ENCODE peak calls at places on chromosomes 11 and 22, in six cellular contexts. One of them, this sample, is unnamed.

GRCh38 chr11:22466809-22467208 is 128.6 kb downstream of the SLC17A6 start:
- DNase-seq in GM12878: no peak
- DNase-seq in NB4: no peak
- DNase-seq in endothelial cell of umbilical vein: no peak
- DNase-seq in HepG2: no peak
- DNase-seq in K562: no peak
- DNase-seq in this sample: no peak

GRCh38 chr11:112062923-112063322 is 10.9 kb downstream of the PIH1D2 start:
- DNase-seq in endothelial cell of umbilical vein: no peak
- DNase-seq in NB4: no peak
- DNase-seq in K562: no peak
- DNase-seq in GM12878: no peak
- DNase-seq in HepG2: no peak
- DNase-seq in this sample: no peak

GRCh38 chr22:38335077-38335476 is 17.8 kb upstream of the CSNK1E start:
- DNase-seq in GM12878: no peak
- DNase-seq in HepG2: no peak
- DNase-seq in NB4: peak
- DNase-seq in K562: no peak
- DNase-seq in endothelial cell of umbilical vein: no peak
- DNase-seq in this sample: no peak

GRCh38 chr11:128415539-128415938 is 171.8 kb downstream of the ETS1 start:
- DNase-seq in NB4: no peak
- DNase-seq in GM12878: peak
- DNase-seq in HepG2: no peak
- DNase-seq in K562: no peak
- DNase-seq in endothelial cell of umbilical vein: peak
- DNase-seq in this sample: no peak

GRCh38 chr11:124482362-124483147 is 37.1 kb upstream of the OR8B8 start:
- DNase-seq in endothelial cell of umbilical vein: peak
- DNase-seq in K562: no peak
- DNase-seq in NB4: no peak
- DNase-seq in GM12878: no peak
- DNase-seq in HepG2: no peak
- DNase-seq in this sample: no peak

GRCh38 chr22:49659281-49659923 is 168.3 kb downstream of the BRD1 start:
- DNase-seq in NB4: no peak
- DNase-seq in K562: no peak
- DNase-seq in GM12878: no peak
- DNase-seq in endothelial cell of umbilical vein: no peak
- DNase-seq in HepG2: no peak
- DNase-seq in this sample: no peak

GRCh38 chr22:36391648-36392047 is 3.9 kb upstream of the MYH9 start:
- DNase-seq in endothelial cell of umbilical vein: no peak
- DNase-seq in GM12878: no peak
- DNase-seq in K562: no peak
- DNase-seq in NB4: no peak
- DNase-seq in HepG2: no peak
- DNase-seq in this sample: no peak

GRCh38 chr22:37126383-37126782 is 16.9 kb upstream of the TMPRSS6 start:
- DNase-seq in HepG2: peak
- DNase-seq in NB4: no peak
- DNase-seq in GM12878: no peak
- DNase-seq in K562: peak
- DNase-seq in endothelial cell of umbilical vein: no peak
- DNase-seq in this sample: no peak

GRCh38 chr11:82533628-82534353 is 199.9 kb downstream of the FAM181B start:
- DNase-seq in GM12878: no peak
- DNase-seq in NB4: no peak
- DNase-seq in endothelial cell of umbilical vein: no peak
- DNase-seq in K562: no peak
- DNase-seq in HepG2: no peak
- DNase-seq in this sample: no peak

GRCh38 chr11:16909375-16910035 is 104.7 kb downstream of the PLEKHA7 start:
- DNase-seq in NB4: no peak
- DNase-seq in K562: no peak
- DNase-seq in endothelial cell of umbilical vein: no peak
- DNase-seq in GM12878: peak
- DNase-seq in HepG2: no peak
- DNase-seq in this sample: no peak

GRCh38 chr22:43351966-43352345 is 8.8 kb upstream of the SCUBE1 start:
- DNase-seq in NB4: no peak
- DNase-seq in GM12878: no peak
- DNase-seq in HepG2: no peak
- DNase-seq in K562: no peak
- DNase-seq in endothelial cell of umbilical vein: no peak
- DNase-seq in this sample: no peak

GRCh38 chr11:2792376-2793250 is 92.8 kb upstream of the KCNQ1OT1 start:
- DNase-seq in GM12878: no peak
- DNase-seq in NB4: no peak
- DNase-seq in HepG2: no peak
- DNase-seq in K562: no peak
- DNase-seq in endothelial cell of umbilical vein: no peak
- DNase-seq in this sample: no peak

GRCh38 chr22:46349681-46350080 is 14.2 kb downstream of the TRMU start:
- DNase-seq in GM12878: no peak
- DNase-seq in K562: no peak
- DNase-seq in endothelial cell of umbilical vein: no peak
- DNase-seq in NB4: no peak
- DNase-seq in HepG2: no peak
- DNase-seq in this sample: no peak

GRCh38 chr22:32204856-32205722 is at the start of gene RFPL2:
- DNase-seq in GM12878: no peak
- DNase-seq in K562: no peak
- DNase-seq in endothelial cell of umbilical vein: peak
- DNase-seq in NB4: peak
- DNase-seq in HepG2: peak
- DNase-seq in this sample: peak

GRCh38 chr11:45333023-45333422 is 46.9 kb upstream of the SYT13 start:
- DNase-seq in NB4: no peak
- DNase-seq in HepG2: no peak
- DNase-seq in K562: no peak
- DNase-seq in GM12878: no peak
- DNase-seq in endothelial cell of umbilical vein: peak
- DNase-seq in this sample: no peak

GRCh38 chr22:19287076-19287724 is 4.3 kb downstream of the CLTCL1 start:
- DNase-seq in HepG2: no peak
- DNase-seq in NB4: no peak
- DNase-seq in K562: no peak
- DNase-seq in GM12878: no peak
- DNase-seq in endothelial cell of umbilical vein: no peak
- DNase-seq in this sample: no peak

GRCh38 chr22:27416553-27417427 is 384.8 kb downstream of the MN1 start:
- DNase-seq in K562: no peak
- DNase-seq in HepG2: no peak
- DNase-seq in GM12878: no peak
- DNase-seq in endothelial cell of umbilical vein: peak
- DNase-seq in NB4: no peak
- DNase-seq in this sample: no peak

GRCh38 chr22:32574397-32574796 is 99.8 kb downstream of the FBXO7 start:
- DNase-seq in HepG2: peak
- DNase-seq in GM12878: no peak
- DNase-seq in K562: no peak
- DNase-seq in endothelial cell of umbilical vein: no peak
- DNase-seq in NB4: peak
- DNase-seq in this sample: no peak

GRCh38 chr11:11577932-11578331 is 43.9 kb downstream of the GALNT18 start:
- DNase-seq in GM12878: no peak
- DNase-seq in endothelial cell of umbilical vein: no peak
- DNase-seq in HepG2: no peak
- DNase-seq in NB4: no peak
- DNase-seq in K562: no peak
- DNase-seq in this sample: no peak

GRCh38 chr11:110891411-110891810 is 179.2 kb upstream of the ARHGAP20 start:
- DNase-seq in K562: no peak
- DNase-seq in GM12878: no peak
- DNase-seq in endothelial cell of umbilical vein: no peak
- DNase-seq in NB4: no peak
- DNase-seq in HepG2: no peak
- DNase-seq in this sample: no peak

GRCh38 chr22:46149998-46150549 is at the start of gene PPARA:
- DNase-seq in endothelial cell of umbilical vein: peak
- DNase-seq in HepG2: peak
- DNase-seq in GM12878: no peak
- DNase-seq in NB4: peak
- DNase-seq in K562: peak
- DNase-seq in this sample: peak

GRCh38 chr22:36999463-36999862 is 19.8 kb downstream of the TST start:
- DNase-seq in endothelial cell of umbilical vein: no peak
- DNase-seq in GM12878: no peak
- DNase-seq in K562: no peak
- DNase-seq in NB4: no peak
- DNase-seq in HepG2: no peak
- DNase-seq in this sample: no peak

GRCh38 chr11:19951558-19952083 is 208.7 kb downstream of the DBX1 start:
- DNase-seq in HepG2: peak
- DNase-seq in K562: peak
- DNase-seq in endothelial cell of umbilical vein: peak
- DNase-seq in NB4: peak
- DNase-seq in GM12878: peak
- DNase-seq in this sample: peak

GRCh38 chr11:3218483-3219280 is at the start of gene MRGPRG:
- DNase-seq in endothelial cell of umbilical vein: no peak
- DNase-seq in K562: no peak
- DNase-seq in GM12878: no peak
- DNase-seq in NB4: no peak
- DNase-seq in HepG2: no peak
- DNase-seq in this sample: no peak

GRCh38 chr11:72102946-72103753 is at the start of gene LAMTOR1:
- DNase-seq in HepG2: peak
- DNase-seq in endothelial cell of umbilical vein: peak
- DNase-seq in K562: peak
- DNase-seq in NB4: peak
- DNase-seq in GM12878: peak
- DNase-seq in this sample: peak

DNA sequence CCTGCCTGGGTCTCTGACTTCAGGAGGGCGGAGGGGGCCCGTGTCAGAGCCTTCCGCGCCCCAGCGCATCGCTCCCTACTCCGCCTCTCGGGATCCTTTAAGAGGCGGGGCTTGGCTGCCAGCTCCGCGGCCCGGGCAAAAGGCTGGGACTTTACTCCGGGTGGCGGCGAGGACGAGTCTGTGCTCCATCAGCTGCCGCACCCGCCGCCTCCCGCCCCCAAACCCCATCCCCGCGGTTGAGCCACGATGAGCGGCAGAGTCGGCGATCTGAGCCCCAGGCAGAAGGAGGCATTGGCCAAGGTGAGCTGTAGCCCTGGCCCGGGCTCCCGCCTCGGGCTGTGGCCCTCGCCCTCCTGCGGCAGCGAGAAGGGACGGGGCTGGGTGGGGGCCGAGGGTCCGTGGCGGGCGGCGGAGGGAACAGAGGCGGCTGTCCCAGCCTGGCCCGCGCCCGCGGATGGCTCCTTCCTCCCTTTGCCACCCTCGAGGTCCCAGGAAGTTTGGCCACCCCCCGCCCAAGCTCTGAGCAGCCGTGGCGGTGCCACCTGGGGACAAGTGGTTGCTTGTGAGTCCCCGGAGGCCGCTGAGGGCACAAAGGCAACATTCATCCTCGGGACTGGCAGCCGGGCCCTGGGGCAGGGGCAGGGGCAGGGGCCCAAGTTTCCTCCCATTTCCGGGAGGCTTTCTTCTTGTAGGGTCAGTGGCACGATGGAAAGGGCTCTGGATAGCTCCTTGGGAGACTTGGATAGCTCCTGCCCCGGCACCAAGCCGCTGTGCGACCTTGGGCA is at the start of gene SEC14L2:
- DNase-seq in K562: no peak
- DNase-seq in NB4: no peak
- DNase-seq in GM12878: no peak
- DNase-seq in endothelial cell of umbilical vein: peak
- DNase-seq in HepG2: no peak
- DNase-seq in this sample: peak
- TF ChIP-seq MYC in K562: no peak
- TF ChIP-seq MYC in NB4: no peak
- TF ChIP-seq MYC in GM12878: no peak
- TF ChIP-seq MYC in endothelial cell of umbilical vein: no peak
- TF ChIP-seq MYC in HepG2: no peak
- TF ChIP-seq MYC in this sample: no peak

GRCh38 chr11:66467756-66468155 is 1.1 kb downstream of the PELI3 start:
- DNase-seq in K562: no peak
- DNase-seq in GM12878: no peak
- DNase-seq in endothelial cell of umbilical vein: no peak
- DNase-seq in NB4: peak
- DNase-seq in HepG2: no peak
- DNase-seq in this sample: no peak
- TF ChIP-seq MYC in K562: no peak
- TF ChIP-seq MYC in GM12878: no peak
- TF ChIP-seq MYC in endothelial cell of umbilical vein: no peak
- TF ChIP-seq MYC in NB4: no peak
- TF ChIP-seq MYC in HepG2: no peak
- TF ChIP-seq MYC in this sample: no peak

DNA sequence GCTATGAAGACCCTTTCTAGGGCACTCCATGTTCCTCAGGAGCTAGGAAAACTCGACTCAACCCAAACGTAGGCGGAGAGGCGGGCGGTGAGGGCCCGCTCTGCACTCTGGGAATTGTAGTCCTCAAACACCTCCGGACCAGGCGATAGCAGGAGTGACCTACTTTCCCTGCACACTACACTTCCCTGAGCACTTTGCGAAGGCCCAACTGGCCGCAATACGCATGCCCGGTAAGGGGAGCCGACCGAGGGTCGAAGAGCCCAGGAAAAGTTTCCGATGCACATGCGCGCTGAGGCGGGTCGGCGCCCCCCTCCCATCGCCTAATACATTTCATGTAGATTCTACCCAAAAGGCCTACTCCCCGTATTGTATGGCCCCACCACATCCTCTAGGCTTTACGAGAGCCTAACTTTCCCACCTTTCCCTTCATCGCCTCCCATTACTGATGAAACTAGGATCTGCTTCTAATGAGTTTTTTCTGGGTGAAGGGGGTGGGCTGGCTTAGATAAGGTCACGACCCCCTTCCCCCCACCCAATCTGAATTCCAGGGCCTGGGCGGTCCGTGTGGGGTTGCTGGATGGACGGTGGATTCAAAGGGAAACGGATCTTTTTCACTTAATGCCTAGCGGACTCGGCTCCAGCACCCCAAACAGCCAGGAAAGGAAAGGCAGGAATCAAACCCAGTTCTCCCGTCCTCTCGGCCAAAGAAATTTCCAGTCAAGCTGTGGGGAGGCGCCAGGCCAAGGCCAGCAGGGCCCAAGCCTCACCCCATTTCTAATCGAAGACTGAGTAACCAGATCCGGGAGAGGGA is 2.0 kb downstream of the TOB2 start:
- DNase-seq in NB4: peak
- DNase-seq in endothelial cell of umbilical vein: peak
- DNase-seq in K562: peak
- DNase-seq in HepG2: peak
- DNase-seq in GM12878: peak
- DNase-seq in this sample: peak
- TF ChIP-seq MYC in NB4: no peak
- TF ChIP-seq MYC in endothelial cell of umbilical vein: no peak
- TF ChIP-seq MYC in K562: no peak
- TF ChIP-seq MYC in HepG2: no peak
- TF ChIP-seq MYC in GM12878: no peak
- TF ChIP-seq MYC in this sample: no peak

DNA sequence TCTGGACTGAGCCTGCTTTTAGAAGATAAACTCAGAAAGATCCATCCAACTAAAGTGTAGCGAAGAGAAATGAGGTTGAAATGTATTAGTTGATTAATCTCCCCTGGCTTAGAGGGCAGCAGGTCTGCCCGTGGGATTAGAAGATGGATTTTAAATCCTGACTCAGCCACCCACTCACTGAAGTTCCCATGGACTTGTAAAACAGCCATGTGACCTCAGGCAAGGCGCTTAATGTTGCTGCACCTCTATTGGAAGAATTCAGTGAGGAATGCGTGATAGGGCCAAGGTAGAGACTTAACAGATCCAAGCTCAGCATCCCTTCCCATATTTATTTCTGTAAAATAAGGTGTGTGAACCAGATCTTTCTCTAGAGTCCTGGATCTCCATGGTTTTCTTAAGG is 45.1 kb upstream of the ELF5 start:
- DNase-seq in K562: no peak
- DNase-seq in HepG2: no peak
- DNase-seq in endothelial cell of umbilical vein: no peak
- DNase-seq in GM12878: no peak
- DNase-seq in NB4: no peak
- DNase-seq in this sample: no peak
- TF ChIP-seq MYC in K562: no peak
- TF ChIP-seq MYC in HepG2: no peak
- TF ChIP-seq MYC in endothelial cell of umbilical vein: no peak
- TF ChIP-seq MYC in GM12878: no peak
- TF ChIP-seq MYC in NB4: no peak
- TF ChIP-seq MYC in this sample: no peak

This sample was measured in A549.